ENCODE peak calls at places on chromosomes 16 and 17, in five cellular contexts. S is GM23338, H is neural progenitor cell, F is endothelial cell of umbilical vein, R is fibroblast of lung. B is an unnamed sample. For H3K4me1, the result is how much of the 10 kb centered on the place peaks cover.

GRCh38 chr16:56866955-56867830 is 2.2 kb downstream of the SLC12A3 start:
- DNase-seq in H (peak), F (peak), R (peak), S (peak), B (peak)

GRCh38 chr17:21419299-21420239 is 43.4 kb downstream of the KCNJ12 start:
- DNase-seq in R (no peak), H (no peak), S (no peak), F (no peak), B (no peak)

GRCh38 chr16:49526966-49527365 is 153.4 kb downstream of the C16orf78 start:
- DNase-seq in F (no peak), R (no peak), H (no peak), S (no peak), B (no peak)

GRCh38 chr17:57562231-57562630 is 182.9 kb downstream of the CCDC182 start:
- DNase-seq in S (no peak), F (no peak), R (no peak), H (no peak), B (no peak)

GRCh38 chr16:9755076-9755475 is 427.2 kb downstream of the GRIN2A start:
- DNase-seq in S (peak), R (no peak), H (no peak), F (no peak), B (no peak)

GRCh38 chr17:4919511-4920047 is 12.5 kb upstream of the GP1BA start:
- DNase-seq in S (peak), F (no peak), H (peak), R (no peak), B (no peak)

GRCh38 chr17:65707780-65708179 is 146.3 kb upstream of the AXIN2 start:
- DNase-seq in R (no peak), H (no peak), F (no peak), S (no peak), B (no peak)

GRCh38 chr16:31708348-31708747 is 165.3 kb upstream of the ZNF267 start:
- DNase-seq in H (no peak), S (no peak), F (no peak), R (no peak), B (no peak)

GRCh38 chr16:87149051-87149450 is 168.1 kb downstream of the C16orf95 start:
- DNase-seq in R (no peak), F (no peak), H (no peak), S (no peak), B (no peak)

GRCh38 chr17:68368387-68368786 is 77.1 kb downstream of the ARSG start:
- DNase-seq in S (no peak), R (no peak), F (no peak), H (no peak), B (peak)

GRCh38 chr17:47207143-47208067 is 1.7 kb upstream of the MYL4 start:
- DNase-seq in H (no peak), S (no peak), R (no peak), F (no peak), B (no peak)

GRCh38 chr17:21174719-21175118 is 39.2 kb downstream of the TMEM11 start:
- DNase-seq in R (no peak), F (peak), S (no peak), H (no peak), B (no peak)

GRCh38 chr17:41212524-41213169 is 13.8 kb upstream of the KRTAP9-2 start:
- DNase-seq in F (no peak), S (no peak), H (no peak), R (no peak), B (peak)

GRCh38 chr17:62681939-62682381 is 54.5 kb downstream of the MRC2 start:
- DNase-seq in R (no peak), F (no peak), S (no peak), H (no peak), B (no peak)

GRCh38 chr16:11439790-11440656 is 94.8 kb downstream of the RMI2 start:
- DNase-seq in F (no peak), S (peak), H (no peak), R (no peak), B (no peak)

GRCh38 chr16:55465077-55465896 is 13.7 kb upstream of the MMP2 start:
- DNase-seq in R (peak), F (peak), S (peak), H (peak), B (peak)

GRCh38 chr17:81339502-81340296 is 44.6 kb upstream of the SLC38A10 start:
- DNase-seq in S (no peak), F (no peak), R (no peak), H (peak), B (no peak)

GRCh38 chr16:56547120-56547948 is 17.5 kb upstream of the MT4 start:
- DNase-seq in S (peak), R (peak), F (no peak), H (peak), B (no peak)

GRCh38 chr16:56576585-56577299 is 11.9 kb downstream of the MT4 start:
- DNase-seq in S (peak), R (peak), H (peak), F (peak), B (peak)

GRCh38 chr16:28548306-28548802 is 5.4 kb upstream of the SGF29 start:
- DNase-seq in R (no peak), H (no peak), F (no peak), S (no peak), B (no peak)

GRCh38 chr17:81103379-81103778 is 61.9 kb upstream of the PVALEF start:
- DNase-seq in S (no peak), F (no peak), H (no peak), R (no peak), B (no peak)

GRCh38 chr17:16916557-16916920 is 55.4 kb downstream of the TNFRSF13B start:
- DNase-seq in H (no peak), F (no peak), S (no peak), R (no peak), B (no peak)

GRCh38 chr16:66590322-66590721 is 11.1 kb downstream of the CMTM2 start:
- DNase-seq in S (no peak), R (no peak), F (no peak), H (no peak), B (no peak)

GRCh38 chr17:16419074-16419928 is 3.9 kb downstream of the TRPV2 start:
- DNase-seq in F (peak), H (no peak), R (peak), S (no peak), B (peak)

DNA sequence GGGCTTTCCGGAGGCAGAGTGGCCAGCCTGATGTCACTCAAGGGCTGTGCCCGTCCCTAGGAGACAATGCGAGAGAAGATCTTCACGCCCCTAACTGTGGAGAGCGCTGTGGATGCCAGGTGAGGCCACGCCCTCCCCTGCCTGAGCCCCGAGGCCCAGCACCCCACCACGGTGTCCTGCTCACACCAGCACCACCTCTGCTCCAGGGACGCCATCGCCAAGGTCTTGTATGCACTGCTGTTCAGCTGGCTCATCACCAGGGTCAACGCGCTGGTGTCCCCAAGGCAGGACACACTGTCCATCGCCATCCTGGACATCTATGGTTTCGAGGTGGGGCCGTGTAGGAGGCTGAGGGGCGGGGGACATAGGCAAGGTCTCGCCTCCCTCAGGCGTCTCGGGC is 27.8 kb downstream of the MYO15A start:
- DNase-seq in R (no peak), S (no peak), F (no peak), H (no peak), B (no peak)
- H3K4me1 ChIP-seq in R (under half), S (under half), F (under half), H (under half), B (under half)

GRCh38 chr17:78329263-78330059 is 30.4 kb downstream of the SOCS3 start:
- DNase-seq in S (no peak), R (peak), F (no peak), H (no peak), B (peak)

GRCh38 chr17:78327880-78328279 is 32.0 kb downstream of the SOCS3 start:
- DNase-seq in H (no peak), S (no peak), F (no peak), R (no peak), B (no peak)

GRCh38 chr17:78332991-78333390 is 26.9 kb downstream of the SOCS3 start:
- DNase-seq in S (no peak), F (no peak), R (no peak), H (no peak), B (no peak)

GRCh38 chr17:78332530-78332929 is 27.3 kb downstream of the SOCS3 start:
- DNase-seq in H (no peak), R (no peak), F (no peak), S (no peak), B (no peak)

GRCh38 chr17:78330570-78331224 is 29.2 kb downstream of the SOCS3 start:
- DNase-seq in S (no peak), R (peak), F (no peak), H (no peak), B (peak)
- TF ChIP-seq EZH2 in S (no peak), R (no peak), F (no peak), H (no peak), B (no peak)

DNA sequence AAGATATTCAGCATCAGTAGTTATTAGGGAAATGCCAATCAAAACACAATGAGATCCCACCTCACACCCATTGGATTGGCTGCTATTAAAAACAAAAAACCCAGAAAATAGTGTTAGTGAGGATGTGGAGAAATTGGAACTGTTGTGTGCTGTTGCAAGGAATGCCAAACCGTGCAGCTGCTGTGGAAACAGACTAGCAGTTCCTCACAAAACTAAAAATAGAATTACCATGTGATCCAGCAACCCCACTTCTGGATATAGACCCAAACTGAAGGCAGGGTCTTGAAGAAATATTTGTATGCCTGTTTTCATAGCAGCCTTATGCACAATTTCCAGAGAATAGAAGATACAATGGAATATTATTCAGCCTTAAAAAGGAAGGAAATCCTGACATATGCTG is 46.0 kb downstream of the FOXK2 start:
- DNase-seq in S (no peak), H (no peak), F (no peak), R (no peak), B (no peak)
- H3K27ac ChIP-seq in S (no peak), H (no peak), F (no peak), R (no peak), B (no peak)

GRCh38 chr16:57960310-57960709 is 10.6 kb downstream of the CNGB1 start:
- DNase-seq in S (no peak), F (no peak), H (no peak), R (no peak), B (no peak)
- H3K4me1 ChIP-seq in S (under half), F (under half), H (under half), R (under half), B (under half)

DNA sequence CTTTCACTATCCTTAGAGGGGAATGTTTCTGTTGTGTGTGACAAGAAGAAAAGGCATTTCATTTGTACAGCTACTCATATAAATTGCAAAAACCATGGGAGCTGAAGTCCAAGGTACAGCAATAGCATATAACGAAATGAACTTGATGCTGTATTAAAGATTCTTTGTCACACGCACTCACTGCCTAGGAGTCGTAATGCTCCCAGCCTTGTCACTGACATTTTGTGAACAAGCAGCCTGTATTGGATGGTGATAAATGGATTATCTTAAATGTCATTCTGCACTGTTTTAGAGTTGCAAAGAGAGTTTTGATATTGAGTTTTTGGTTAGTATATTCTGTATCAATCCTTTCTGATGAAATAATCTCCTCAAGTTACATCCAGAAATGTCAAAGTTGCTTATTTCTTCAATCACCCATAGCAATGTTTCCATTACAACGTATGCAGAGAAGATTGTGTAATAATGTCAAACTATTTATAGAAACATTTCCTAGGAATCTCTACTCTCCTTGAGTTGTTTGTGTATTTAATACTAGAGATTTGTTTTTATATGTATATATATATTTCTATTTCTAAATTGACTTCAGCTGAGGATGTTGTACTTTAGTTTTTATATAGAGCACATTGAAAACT is 270.6 kb downstream of the FTO start:
- DNase-seq in R (peak), S (no peak), F (no peak), H (no peak), B (no peak)
- TF ChIP-seq EZH2 in R (no peak), S (no peak), F (no peak), H (no peak), B (no peak)

GRCh38 chr17:29155966-29156338 is 24.2 kb downstream of the MYO18A start:
- DNase-seq in R (peak), S (peak), H (peak), F (peak), B (no peak)

GRCh38 chr17:29157310-29157709 is 22.9 kb downstream of the MYO18A start:
- DNase-seq in S (no peak), F (no peak), H (no peak), R (no peak), B (peak)

GRCh38 chr17:29155235-29155965 is 24.8 kb downstream of the MYO18A start:
- DNase-seq in H (no peak), F (peak), S (no peak), R (peak), B (peak)

GRCh38 chr17:29158096-29158495 is 22.1 kb downstream of the MYO18A start:
- DNase-seq in H (no peak), F (no peak), S (no peak), R (no peak), B (no peak)

DNA sequence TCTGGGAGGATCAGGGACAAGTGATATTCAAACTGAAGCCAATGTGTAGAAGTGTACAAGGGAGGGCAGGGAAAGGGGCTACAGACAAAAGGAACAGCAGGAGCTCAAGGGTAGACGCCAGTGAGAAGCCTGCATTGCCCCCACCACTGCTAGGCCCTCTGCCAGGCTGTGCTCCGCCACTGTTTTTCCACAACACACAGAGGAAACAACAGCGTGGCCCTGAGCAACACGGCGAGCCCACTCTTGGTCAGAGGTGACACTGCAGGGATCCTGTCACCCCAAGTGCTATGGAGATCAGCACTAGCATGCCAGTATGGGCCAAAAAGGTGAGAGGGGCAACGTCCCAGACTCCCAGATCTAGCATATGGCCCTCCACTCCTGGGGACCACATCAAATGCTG is 23.4 kb downstream of the MYO18A start:
- DNase-seq in H (no peak), R (no peak), S (no peak), F (peak), B (no peak)
- H3K27ac ChIP-seq in H (no peak), R (no peak), S (peak), F (no peak), B (peak)

GRCh38 chr17:75694536-75694935 is 26.7 kb upstream of the ITGB4 start:
- DNase-seq in S (no peak), H (no peak), F (no peak), R (no peak), B (no peak)
- H3K4me1 ChIP-seq in S (under half), H (under half), F (half or more), R (under half), B (half or more)

B was measured in PC-9.